ENCODE peak calls at places on chromosomes 2 and 18, in five cellular contexts. U is DMS53; W is CD8-positive, alpha-beta memory T cell; Z is renal cortical epithelial cell; L is AG09319. M is an unnamed sample.

GRCh38 chr18:76982038-76982437 is 150.5 kb downstream of the MBP start:
- DNase-seq in U (no peak), W (no peak), Z (no peak), L (no peak), M (no peak)

GRCh38 chr2:33336036-33336625 is 140.3 kb upstream of the RASGRP3 start:
- DNase-seq in U (no peak), W (no peak), Z (no peak), L (no peak), M (no peak)

GRCh38 chr18:32770181-32770650 is 2.6 kb downstream of the KLHL14 start:
- DNase-seq in U (peak; percentile 70), W (no peak), Z (no peak), L (no peak), M (no peak)

GRCh38 chr2:37683926-37684780 is 12.7 kb upstream of the CDC42EP3 start:
- DNase-seq in U (peak; percentile 48), W (peak; percentile 46), Z (no peak), L (no peak), M (no peak)

GRCh38 chr2:34110392-34110791 is 511.3 kb upstream of the FAM98A start:
- DNase-seq in U (no peak), W (no peak), Z (no peak), L (no peak), M (no peak)

GRCh38 chr18:54023471-54023870 is 201.0 kb downstream of the MBD2 start:
- DNase-seq in U (no peak), W (no peak), Z (no peak), L (no peak), M (no peak)

GRCh38 chr18:3179430-3180089 is 40.2 kb downstream of the MYOM1 start:
- DNase-seq in U (peak; percentile 46), W (no peak), Z (no peak), L (no peak), M (no peak)

GRCh38 chr2:101577173-101577572 is 102.3 kb upstream of the RFX8 start:
- DNase-seq in U (no peak), W (no peak), Z (no peak), L (no peak), M (no peak)

GRCh38 chr18:48621815-48622555 is 83.2 kb downstream of the CTIF start:
- DNase-seq in U (no peak), W (no peak), Z (peak; percentile 28), L (no peak), M (no peak)

GRCh38 chr18:76351961-76352581 is 143.0 kb downstream of the ZNF516 start:
- DNase-seq in U (peak; percentile 92), W (no peak), Z (peak; percentile 89), L (peak; percentile 85), M (no peak)

GRCh38 chr2:147373800-147374409 is 470.9 kb upstream of the ACVR2A start:
- DNase-seq in U (no peak), W (no peak), Z (no peak), L (no peak), M (no peak)

GRCh38 chr2:105299290-105299689 is 30.2 kb downstream of the TGFBRAP1 start:
- DNase-seq in U (peak; percentile 39), W (no peak), Z (peak; percentile 25), L (no peak), M (no peak)

GRCh38 chr2:239002960-239003932 is 155.4 kb downstream of the TWIST2 start:
- DNase-seq in U (no peak), W (no peak), Z (no peak), L (peak; percentile 83), M (no peak)

GRCh38 chr2:224241812-224242211 is 160.1 kb downstream of the FAM124B start:
- DNase-seq in U (no peak), W (no peak), Z (no peak), L (no peak), M (no peak)

GRCh38 chr2:9968940-9969497 is 17.5 kb downstream of the GRHL1 start:
- DNase-seq in U (no peak), W (no peak), Z (no peak), L (no peak), M (no peak)

GRCh38 chr2:55498582-55498981 is 20.9 kb upstream of the CFAP36 start:
- DNase-seq in U (no peak), W (no peak), Z (peak; percentile 9), L (no peak), M (no peak)

GRCh38 chr2:160208662-160209229 is 8.7 kb upstream of the ITGB6 start:
- DNase-seq in U (no peak), W (no peak), Z (no peak), L (no peak), M (no peak)

GRCh38 chr2:239065962-239066361 is 218.1 kb downstream of the TWIST2 start:
- DNase-seq in U (no peak), W (no peak), Z (no peak), L (no peak), M (no peak)

GRCh38 chr2:118689456-118689855 is 158.0 kb downstream of the EN1 start:
- DNase-seq in U (no peak), W (no peak), Z (no peak), L (no peak), M (no peak)

GRCh38 chr2:98013407-98014042 is 17.8 kb upstream of the TMEM131 start:
- DNase-seq in U (no peak), W (no peak), Z (no peak), L (no peak), M (no peak)

GRCh38 chr2:241185961-241186360 is 2.5 kb upstream of the ANO7 start:
- DNase-seq in U (no peak), W (no peak), Z (no peak), L (no peak), M (no peak)

GRCh38 chr2:167689444-167689843 is 558.0 kb downstream of the STK39 start:
- DNase-seq in U (peak; percentile 49), W (no peak), Z (no peak), L (no peak), M (no peak)

GRCh38 chr2:136389809-136390208 is 271.9 kb upstream of the CXCR4 start:
- DNase-seq in U (no peak), W (no peak), Z (no peak), L (no peak), M (no peak)

GRCh38 chr2:219836647-219837177 is 209.3 kb downstream of the SLC4A3 start:
- DNase-seq in U (peak; percentile 68), W (no peak), Z (peak; percentile 2), L (no peak), M (no peak)

GRCh38 chr18:30684825-30685481 is 357.6 kb downstream of the DSC3 start:
- DNase-seq in U (no peak), W (no peak), Z (no peak), L (no peak), M (no peak)

GRCh38 chr2:136118819-136119716 is 1.1 kb upstream of the CXCR4 start:
- DNase-seq in U (peak; percentile 34), W (peak; percentile 91), Z (no peak), L (no peak), M (peak; percentile 86)

GRCh38 chr2:239824051-239824694 is 201.0 kb downstream of the NDUFA10 start:
- DNase-seq in U (peak; percentile 64), W (no peak), Z (peak; percentile 34), L (no peak), M (no peak)